ENCODE peak calls at places on chromosomes 1 and 21, in six cellular contexts. P is right cardiac atrium, D is astrocyte, U is tibial artery, F is endodermal cell, S is PC-9. E is an unnamed sample.

GRCh38 chr1:48526045-48526714 is 54.2 kb upstream of the SPATA6 start:
- DNase-seq in D (no peak), S (no peak), F (no peak), U (no peak), P (peak), E (peak)

GRCh38 chr1:71828431-71829012 is 453.8 kb downstream of the NEGR1 start:
- DNase-seq in P (no peak), D (no peak), U (no peak), S (no peak), F (no peak), E (no peak)

GRCh38 chr1:7726623-7727022 is 44.5 kb upstream of the VAMP3 start:
- DNase-seq in P (no peak), D (no peak), U (no peak), S (no peak), F (no peak), E (no peak)

GRCh38 chr1:15364740-15365139 is 44.9 kb upstream of the EFHD2 start:
- DNase-seq in D (no peak), U (no peak), S (no peak), F (no peak), P (no peak), E (no peak)

GRCh38 chr1:207321790-207322530 is 482 bp downstream of the CD55 start:
- DNase-seq in F (no peak), S (no peak), P (peak), D (peak), U (no peak), E (peak)

GRCh38 chr21:45304945-45305344 is 17.2 kb upstream of the POFUT2 start:
- DNase-seq in D (no peak), P (peak), F (peak), S (no peak), U (no peak), E (no peak)

GRCh38 chr21:45093064-45093532 is 18.7 kb downstream of the ADARB1 start:
- DNase-seq in U (peak), P (peak), D (no peak), F (no peak), S (no peak), E (no peak)

GRCh38 chr1:152473887-152474537 is 36.6 kb upstream of the LCE5A start:
- DNase-seq in S (no peak), P (no peak), D (no peak), F (no peak), U (no peak), E (no peak)

GRCh38 chr1:33586111-33586510 is 113.7 kb downstream of the ZSCAN20 start:
- DNase-seq in U (no peak), D (peak), F (no peak), S (peak), P (no peak), E (no peak)

GRCh38 chr1:85240174-85240601 is 19.3 kb downstream of the C1orf52 start:
- DNase-seq in S (no peak), F (peak), D (peak), P (no peak), U (no peak), E (no peak)

GRCh38 chr1:81889166-81889565 is 88.4 kb downstream of the ADGRL2 start:
- DNase-seq in F (no peak), P (no peak), D (no peak), S (no peak), U (no peak), E (no peak)

GRCh38 chr1:202966006-202966904 is 802 bp downstream of the CYB5R1 start:
- DNase-seq in D (no peak), S (no peak), P (no peak), F (no peak), U (peak), E (no peak)

GRCh38 chr1:186046437-186047233 is 312.4 kb downstream of the HMCN1 start:
- DNase-seq in S (no peak), P (no peak), U (no peak), F (no peak), D (no peak), E (no peak)

GRCh38 chr1:186042216-186042615 is 308.0 kb downstream of the HMCN1 start:
- DNase-seq in F (no peak), D (peak), U (no peak), P (no peak), S (no peak), E (no peak)

GRCh38 chr1:186044079-186044685 is 310.0 kb downstream of the HMCN1 start:
- DNase-seq in F (no peak), S (no peak), P (no peak), U (no peak), D (no peak), E (no peak)

GRCh38 chr1:186043276-186043675 is 309.1 kb downstream of the HMCN1 start:
- DNase-seq in F (no peak), U (no peak), P (no peak), S (no peak), D (no peak), E (no peak)
- H3K4me3 ChIP-seq in F (no peak), U (no peak), P (no peak), S (no peak), D (no peak), E (no peak)

DNA sequence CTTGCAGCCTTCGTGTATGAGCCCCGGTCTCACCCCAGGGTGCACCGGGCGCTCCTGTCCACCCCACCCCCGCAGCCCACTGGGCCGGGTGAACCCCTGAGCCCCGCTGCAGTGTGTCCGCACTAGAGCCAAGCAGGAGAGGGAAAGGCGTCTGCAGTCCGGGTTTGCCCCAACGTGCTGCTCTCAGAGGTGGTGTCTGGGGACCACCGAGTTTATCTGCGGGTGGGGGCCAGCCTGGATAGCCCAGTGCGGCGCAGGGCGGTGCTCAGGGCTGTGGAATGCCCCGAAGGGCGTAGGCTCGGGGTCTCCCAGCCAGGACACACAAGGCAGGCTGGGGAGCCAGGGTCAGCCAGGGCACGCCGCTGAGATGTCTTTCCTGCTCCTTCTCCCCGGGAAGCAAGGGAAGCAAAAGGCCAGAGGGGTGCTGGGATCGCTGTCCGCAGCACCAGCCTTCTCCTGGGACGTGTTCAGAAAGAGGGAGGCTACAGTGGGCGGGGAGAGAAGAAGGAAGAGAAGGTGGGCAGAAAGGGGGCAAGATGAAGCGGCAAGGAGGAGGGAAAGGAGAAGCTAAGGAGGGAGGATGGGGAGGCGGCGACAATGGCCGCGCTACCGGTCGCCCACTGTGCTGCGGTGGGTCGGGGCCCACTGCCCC is 56.6 kb downstream of the MAB21L3 start:
- DNase-seq in P (peak), F (peak), S (no peak), D (no peak), U (no peak), E (peak)
- H3K27ac ChIP-seq in P (peak), F (peak), S (no peak), D (no peak), U (peak), E (peak)

GRCh38 chr1:118981436-118981835 is 6.7 kb downstream of the TBX15 start:
- DNase-seq in S (no peak), D (no peak), U (no peak), F (no peak), P (no peak), E (no peak)
- H3K4me3 ChIP-seq in S (no peak), D (no peak), U (peak), F (no peak), P (no peak), E (no peak)

GRCh38 chr1:16458801-16459200 is 18.3 kb downstream of the NECAP2 start:
- DNase-seq in S (no peak), D (no peak), P (no peak), U (no peak), F (no peak), E (no peak)
- H3K27ac ChIP-seq in S (no peak), D (no peak), P (no peak), U (no peak), F (no peak), E (no peak)

GRCh38 chr1:40838980-40839942 is 22.9 kb downstream of the CITED4 start:
- DNase-seq in D (no peak), S (no peak), U (no peak), F (peak), P (no peak), E (no peak)

GRCh38 chr1:40839943-40840335 is 22.2 kb downstream of the CITED4 start:
- DNase-seq in P (no peak), S (no peak), U (no peak), F (no peak), D (no peak), E (no peak)

GRCh38 chr1:40836283-40836682 is 25.9 kb downstream of the CITED4 start:
- DNase-seq in F (no peak), D (no peak), U (no peak), P (no peak), S (no peak), E (no peak)

GRCh38 chr1:40838045-40838979 is 23.9 kb downstream of the CITED4 start:
- DNase-seq in P (no peak), D (no peak), U (no peak), S (no peak), F (peak), E (no peak)

GRCh38 chr1:40837601-40838000 is 24.6 kb downstream of the CITED4 start:
- DNase-seq in D (no peak), U (no peak), F (no peak), P (no peak), S (no peak), E (no peak)
- H3K4me3 ChIP-seq in D (no peak), U (no peak), F (no peak), P (no peak), S (no peak), E (no peak)

GRCh38 chr1:198295975-198296374 is 139.2 kb downstream of the NEK7 start:
- DNase-seq in U (no peak), P (peak), F (no peak), D (no peak), S (no peak), E (no peak)
- H3K27ac ChIP-seq in U (no peak), P (no peak), F (peak), D (no peak), S (no peak), E (no peak)

GRCh38 chr1:9280015-9280860 is 12.5 kb upstream of the SPSB1 start:
- DNase-seq in F (peak), P (peak), S (peak), D (peak), U (peak), E (peak)
- H3K4me3 ChIP-seq in F (no peak), P (no peak), S (no peak), D (peak), U (no peak), E (no peak)

GRCh38 chr1:31788138-31788824 is 24.1 kb upstream of the ADGRB2 start:
- DNase-seq in F (peak), D (peak), U (peak), P (peak), S (peak), E (peak)

GRCh38 chr1:31785947-31786290 is 21.8 kb upstream of the ADGRB2 start:
- DNase-seq in P (no peak), S (no peak), D (no peak), U (no peak), F (peak), E (no peak)

GRCh38 chr1:31786366-31787060 is 22.4 kb upstream of the ADGRB2 start:
- DNase-seq in S (no peak), F (peak), U (no peak), D (no peak), P (no peak), E (no peak)

GRCh38 chr1:31787786-31788137 is 23.6 kb upstream of the ADGRB2 start:
- DNase-seq in F (no peak), U (no peak), D (no peak), P (no peak), S (no peak), E (no peak)

DNA sequence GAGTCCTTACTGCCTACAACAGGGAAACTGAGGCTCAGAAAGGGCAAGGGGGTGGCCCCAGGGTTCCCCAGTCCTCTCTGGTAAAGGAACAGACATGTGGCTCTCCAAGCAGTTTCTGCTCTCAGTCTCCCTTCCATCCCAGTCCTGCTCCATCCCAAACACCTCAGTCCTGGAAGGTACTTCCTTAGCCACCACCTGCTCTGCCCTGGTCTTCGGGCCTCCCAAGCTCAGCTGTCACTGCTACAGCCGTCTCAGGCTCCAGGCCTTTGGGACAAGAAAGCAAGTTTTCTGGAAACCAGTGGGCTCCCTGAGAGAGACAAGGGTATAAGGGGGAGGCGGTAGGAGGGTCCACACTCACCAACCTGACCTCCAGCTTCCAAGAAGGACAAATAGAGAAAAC is 23.1 kb upstream of the ADGRB2 start:
- DNase-seq in P (no peak), S (no peak), F (peak), D (no peak), U (no peak), E (no peak)
- H3K27ac ChIP-seq in P (no peak), S (no peak), F (no peak), D (no peak), U (peak), E (no peak)

GRCh38 chr1:17120483-17120882 is 1.2 kb upstream of the PADI2 start:
- DNase-seq in U (no peak), D (no peak), S (no peak), F (no peak), P (no peak), E (no peak)

GRCh38 chr1:17118706-17119075 is 560 bp downstream of the PADI2 start:
- DNase-seq in U (no peak), F (peak), S (no peak), D (no peak), P (no peak), E (no peak)

GRCh38 chr1:17119744-17120482 is 662 bp upstream of the PADI2 start:
- DNase-seq in F (peak), D (no peak), S (no peak), U (no peak), P (peak), E (no peak)

GRCh38 chr1:17118268-17118667 is 983 bp downstream of the PADI2 start:
- DNase-seq in F (no peak), U (no peak), S (no peak), P (no peak), D (no peak), E (no peak)

GRCh38 chr1:17119076-17119743 is at the start of gene PADI2:
- DNase-seq in U (peak), P (peak), D (no peak), S (peak), F (peak), E (peak)
- H3K4me3 ChIP-seq in U (peak), P (peak), D (peak), S (peak), F (peak), E (no peak)

GRCh38 chr21:41683815-41684214 is 83.0 kb downstream of the RIPK4 start:
- DNase-seq in U (no peak), D (no peak), S (peak), P (no peak), F (peak), E (no peak)
- H3K27ac ChIP-seq in U (peak), D (no peak), S (peak), P (no peak), F (no peak), E (peak)

E was measured in hepatocyte.